ENCODE peak calls at places on chromosomes 4 and X, in seven cellular contexts. One of them, this sample, is unnamed.

GRCh38 chrX:20066968-20067708 is 49.6 kb downstream of the MAP7D2 start:
- DNase-seq in ovary: no peak
- DNase-seq in stimulated activated CD8-positive, alpha-beta memory T cell treated with anti-CD3 and anti-CD28 coated beads, Interleukin-12 subunit alpha, Interleukin-12 subunit beta, amount 100 ng/mL, for 4 hours: no peak
- DNase-seq in NCI-H82: peak; percentile 63
- DNase-seq in activated T-cell treated with anti-CD3 and anti-CD28 coated beads, Interleukin-2, amount 50 U/mL, for 1 hour: no peak
- DNase-seq in body of pancreas: peak; percentile 19
- DNase-seq in activated CD8-positive, alpha-beta memory T cell treated with anti-CD3 and anti-CD28 coated beads, Interleukin-2, amount 50 U/mL, for 48 hours: no peak
- DNase-seq in this sample: no peak

GRCh38 chrX:56812515-56813105 is 83.6 kb downstream of the NBDY start:
- DNase-seq in ovary: no peak
- DNase-seq in activated T-cell treated with anti-CD3 and anti-CD28 coated beads, Interleukin-2, amount 50 U/mL, for 1 hour: no peak
- DNase-seq in activated CD8-positive, alpha-beta memory T cell treated with anti-CD3 and anti-CD28 coated beads, Interleukin-2, amount 50 U/mL, for 48 hours: no peak
- DNase-seq in stimulated activated CD8-positive, alpha-beta memory T cell treated with anti-CD3 and anti-CD28 coated beads, Interleukin-12 subunit alpha, Interleukin-12 subunit beta, amount 100 ng/mL, for 4 hours: no peak
- DNase-seq in NCI-H82: no peak
- DNase-seq in body of pancreas: no peak
- DNase-seq in this sample: no peak

GRCh38 chr4:103099691-103100392 is at the start of gene BDH2:
- DNase-seq in activated T-cell treated with anti-CD3 and anti-CD28 coated beads, Interleukin-2, amount 50 U/mL, for 1 hour: peak; percentile 24
- DNase-seq in stimulated activated CD8-positive, alpha-beta memory T cell treated with anti-CD3 and anti-CD28 coated beads, Interleukin-12 subunit alpha, Interleukin-12 subunit beta, amount 100 ng/mL, for 4 hours: no peak
- DNase-seq in ovary: peak; percentile 39
- DNase-seq in body of pancreas: peak; percentile 68
- DNase-seq in activated CD8-positive, alpha-beta memory T cell treated with anti-CD3 and anti-CD28 coated beads, Interleukin-2, amount 50 U/mL, for 48 hours: no peak
- DNase-seq in NCI-H82: peak; percentile 92
- DNase-seq in this sample: peak; percentile 70

GRCh38 chr4:98166731-98167041 is 23.4 kb upstream of the STPG2 start:
- DNase-seq in stimulated activated CD8-positive, alpha-beta memory T cell treated with anti-CD3 and anti-CD28 coated beads, Interleukin-12 subunit alpha, Interleukin-12 subunit beta, amount 100 ng/mL, for 4 hours: no peak
- DNase-seq in activated T-cell treated with anti-CD3 and anti-CD28 coated beads, Interleukin-2, amount 50 U/mL, for 1 hour: no peak
- DNase-seq in body of pancreas: no peak
- DNase-seq in NCI-H82: no peak
- DNase-seq in activated CD8-positive, alpha-beta memory T cell treated with anti-CD3 and anti-CD28 coated beads, Interleukin-2, amount 50 U/mL, for 48 hours: no peak
- DNase-seq in ovary: no peak
- DNase-seq in this sample: no peak

GRCh38 chrX:153829799-153830631 is at the start of gene PDZD4:
- DNase-seq in ovary: no peak
- DNase-seq in stimulated activated CD8-positive, alpha-beta memory T cell treated with anti-CD3 and anti-CD28 coated beads, Interleukin-12 subunit alpha, Interleukin-12 subunit beta, amount 100 ng/mL, for 4 hours: no peak
- DNase-seq in activated T-cell treated with anti-CD3 and anti-CD28 coated beads, Interleukin-2, amount 50 U/mL, for 1 hour: peak; percentile 35
- DNase-seq in activated CD8-positive, alpha-beta memory T cell treated with anti-CD3 and anti-CD28 coated beads, Interleukin-2, amount 50 U/mL, for 48 hours: no peak
- DNase-seq in body of pancreas: no peak
- DNase-seq in NCI-H82: peak; percentile 36
- DNase-seq in this sample: no peak

GRCh38 chr4:165096776-165097175 is 15.9 kb downstream of the TMEM192 start:
- DNase-seq in activated T-cell treated with anti-CD3 and anti-CD28 coated beads, Interleukin-2, amount 50 U/mL, for 1 hour: no peak
- DNase-seq in ovary: no peak
- DNase-seq in activated CD8-positive, alpha-beta memory T cell treated with anti-CD3 and anti-CD28 coated beads, Interleukin-2, amount 50 U/mL, for 48 hours: no peak
- DNase-seq in NCI-H82: peak; percentile 19
- DNase-seq in stimulated activated CD8-positive, alpha-beta memory T cell treated with anti-CD3 and anti-CD28 coated beads, Interleukin-12 subunit alpha, Interleukin-12 subunit beta, amount 100 ng/mL, for 4 hours: no peak
- DNase-seq in body of pancreas: no peak
- DNase-seq in this sample: no peak

GRCh38 chr4:154593868-154594267 is 3.3 kb upstream of the FGA start:
- DNase-seq in activated T-cell treated with anti-CD3 and anti-CD28 coated beads, Interleukin-2, amount 50 U/mL, for 1 hour: no peak
- DNase-seq in ovary: no peak
- DNase-seq in stimulated activated CD8-positive, alpha-beta memory T cell treated with anti-CD3 and anti-CD28 coated beads, Interleukin-12 subunit alpha, Interleukin-12 subunit beta, amount 100 ng/mL, for 4 hours: no peak
- DNase-seq in body of pancreas: no peak
- DNase-seq in activated CD8-positive, alpha-beta memory T cell treated with anti-CD3 and anti-CD28 coated beads, Interleukin-2, amount 50 U/mL, for 48 hours: no peak
- DNase-seq in NCI-H82: no peak
- DNase-seq in this sample: no peak

GRCh38 chr4:158758703-158759102 is 10.1 kb upstream of the FNIP2 start:
- DNase-seq in activated CD8-positive, alpha-beta memory T cell treated with anti-CD3 and anti-CD28 coated beads, Interleukin-2, amount 50 U/mL, for 48 hours: no peak
- DNase-seq in stimulated activated CD8-positive, alpha-beta memory T cell treated with anti-CD3 and anti-CD28 coated beads, Interleukin-12 subunit alpha, Interleukin-12 subunit beta, amount 100 ng/mL, for 4 hours: no peak
- DNase-seq in body of pancreas: no peak
- DNase-seq in activated T-cell treated with anti-CD3 and anti-CD28 coated beads, Interleukin-2, amount 50 U/mL, for 1 hour: no peak
- DNase-seq in ovary: no peak
- DNase-seq in NCI-H82: no peak
- DNase-seq in this sample: no peak

GRCh38 chrX:154485150-154486051 is 1.0 kb downstream of the UBL4A start:
- DNase-seq in activated T-cell treated with anti-CD3 and anti-CD28 coated beads, Interleukin-2, amount 50 U/mL, for 1 hour: no peak
- DNase-seq in activated CD8-positive, alpha-beta memory T cell treated with anti-CD3 and anti-CD28 coated beads, Interleukin-2, amount 50 U/mL, for 48 hours: no peak
- DNase-seq in stimulated activated CD8-positive, alpha-beta memory T cell treated with anti-CD3 and anti-CD28 coated beads, Interleukin-12 subunit alpha, Interleukin-12 subunit beta, amount 100 ng/mL, for 4 hours: no peak
- DNase-seq in ovary: no peak
- DNase-seq in body of pancreas: peak; percentile 38
- DNase-seq in NCI-H82: peak; percentile 39
- DNase-seq in this sample: peak; percentile 37

GRCh38 chr4:148026022-148026421 is 294.1 kb downstream of the ARHGAP10 start:
- DNase-seq in activated CD8-positive, alpha-beta memory T cell treated with anti-CD3 and anti-CD28 coated beads, Interleukin-2, amount 50 U/mL, for 48 hours: no peak
- DNase-seq in NCI-H82: no peak
- DNase-seq in body of pancreas: no peak
- DNase-seq in ovary: no peak
- DNase-seq in activated T-cell treated with anti-CD3 and anti-CD28 coated beads, Interleukin-2, amount 50 U/mL, for 1 hour: no peak
- DNase-seq in stimulated activated CD8-positive, alpha-beta memory T cell treated with anti-CD3 and anti-CD28 coated beads, Interleukin-12 subunit alpha, Interleukin-12 subunit beta, amount 100 ng/mL, for 4 hours: no peak
- DNase-seq in this sample: no peak

GRCh38 chr4:17561195-17561909 is 15.6 kb upstream of the LAP3 start:
- DNase-seq in activated CD8-positive, alpha-beta memory T cell treated with anti-CD3 and anti-CD28 coated beads, Interleukin-2, amount 50 U/mL, for 48 hours: no peak
- DNase-seq in NCI-H82: no peak
- DNase-seq in ovary: no peak
- DNase-seq in activated T-cell treated with anti-CD3 and anti-CD28 coated beads, Interleukin-2, amount 50 U/mL, for 1 hour: no peak
- DNase-seq in stimulated activated CD8-positive, alpha-beta memory T cell treated with anti-CD3 and anti-CD28 coated beads, Interleukin-12 subunit alpha, Interleukin-12 subunit beta, amount 100 ng/mL, for 4 hours: no peak
- DNase-seq in body of pancreas: no peak
- DNase-seq in this sample: no peak

GRCh38 chr4:48152259-48152658 is 18.2 kb upstream of the TXK start:
- DNase-seq in activated CD8-positive, alpha-beta memory T cell treated with anti-CD3 and anti-CD28 coated beads, Interleukin-2, amount 50 U/mL, for 48 hours: no peak
- DNase-seq in activated T-cell treated with anti-CD3 and anti-CD28 coated beads, Interleukin-2, amount 50 U/mL, for 1 hour: no peak
- DNase-seq in stimulated activated CD8-positive, alpha-beta memory T cell treated with anti-CD3 and anti-CD28 coated beads, Interleukin-12 subunit alpha, Interleukin-12 subunit beta, amount 100 ng/mL, for 4 hours: no peak
- DNase-seq in body of pancreas: no peak
- DNase-seq in NCI-H82: no peak
- DNase-seq in ovary: no peak
- DNase-seq in this sample: no peak

GRCh38 chr4:141275834-141276233 is 55.1 kb downstream of the ZNF330 start:
- DNase-seq in activated CD8-positive, alpha-beta memory T cell treated with anti-CD3 and anti-CD28 coated beads, Interleukin-2, amount 50 U/mL, for 48 hours: no peak
- DNase-seq in stimulated activated CD8-positive, alpha-beta memory T cell treated with anti-CD3 and anti-CD28 coated beads, Interleukin-12 subunit alpha, Interleukin-12 subunit beta, amount 100 ng/mL, for 4 hours: no peak
- DNase-seq in NCI-H82: no peak
- DNase-seq in body of pancreas: no peak
- DNase-seq in activated T-cell treated with anti-CD3 and anti-CD28 coated beads, Interleukin-2, amount 50 U/mL, for 1 hour: no peak
- DNase-seq in ovary: no peak
- DNase-seq in this sample: no peak